ENCODE peak calls at places on chromosomes 5 and 9, in seven cellular contexts. D, W, L, E, M, H and Y are unnamed samples.

GRCh38 chr9:36721846-36722588 is 149.3 kb downstream of the MELK start:
- DNase-seq in D (no peak), W (peak), L (peak), E (no peak), M (no peak), H (no peak), Y (no peak)

GRCh38 chr9:105053209-105053652 is 125.3 kb upstream of the ABCA1 start:
- DNase-seq in D (peak), W (peak), L (peak), E (no peak), M (no peak), H (peak), Y (peak)

GRCh38 chr5:111813520-111813919 is 56.5 kb upstream of the NREP start:
- DNase-seq in D (no peak), W (no peak), L (no peak), E (no peak), M (no peak), H (no peak), Y (no peak)

GRCh38 chr5:68884893-68885292 is 208.9 kb upstream of the SLC30A5 start:
- DNase-seq in D (no peak), W (peak), L (peak), E (no peak), M (no peak), H (no peak), Y (no peak)

GRCh38 chr5:134028496-134028895 is 23.7 kb upstream of the VDAC1 start:
- DNase-seq in D (no peak), W (no peak), L (no peak), E (no peak), M (no peak), H (no peak), Y (no peak)

GRCh38 chr5:171127314-171127713 is 181.7 kb upstream of the TLX3 start:
- DNase-seq in D (no peak), W (no peak), L (peak), E (no peak), M (no peak), H (peak), Y (no peak)

GRCh38 chr5:28284788-28285187 is 1246.4 kb upstream of the CDH9 start:
- DNase-seq in D (no peak), W (no peak), L (no peak), E (no peak), M (no peak), H (no peak), Y (no peak)

GRCh38 chr5:109407913-109408312 is 1.9 kb downstream of the PJA2 start:
- DNase-seq in D (no peak), W (no peak), L (no peak), E (no peak), M (no peak), H (no peak), Y (peak)

GRCh38 chr9:96136992-96137665 is 164.8 kb downstream of the HSD17B3 start:
- DNase-seq in D (no peak), W (peak), L (peak), E (no peak), M (no peak), H (peak), Y (no peak)

GRCh38 chr9:36470891-36471290 is 70.8 kb upstream of the RNF38 start:
- DNase-seq in D (peak), W (peak), L (peak), E (no peak), M (peak), H (peak), Y (no peak)

GRCh38 chr9:132005896-132006295 is 73.8 kb downstream of the MED27 start:
- DNase-seq in D (no peak), W (no peak), L (peak), E (no peak), M (no peak), H (no peak), Y (peak)

GRCh38 chr5:132822650-132823480 is 7.6 kb downstream of the SHROOM1 start:
- DNase-seq in D (no peak), W (peak), L (peak), E (no peak), M (no peak), H (no peak), Y (no peak)

GRCh38 chr9:134293576-134294227 is 32.6 kb upstream of the RXRA start:
- DNase-seq in D (no peak), W (peak), L (no peak), E (no peak), M (no peak), H (no peak), Y (no peak)

GRCh38 chr5:74382864-74383618 is 257.5 kb downstream of the ENC1 start:
- DNase-seq in D (no peak), W (peak), L (peak), E (no peak), M (no peak), H (peak), Y (no peak)

GRCh38 chr9:121876212-121876611 is 216.9 kb downstream of the TTLL11 start:
- DNase-seq in D (no peak), W (no peak), L (no peak), E (no peak), M (no peak), H (peak), Y (no peak)

GRCh38 chr9:134669556-134669955 is 28.0 kb downstream of the COL5A1 start:
- DNase-seq in D (no peak), W (peak), L (no peak), E (no peak), M (no peak), H (no peak), Y (no peak)

GRCh38 chr5:54073735-54074134 is 236.6 kb downstream of the ARL15 start:
- DNase-seq in D (no peak), W (no peak), L (no peak), E (no peak), M (no peak), H (no peak), Y (no peak)

GRCh38 chr9:75891277-75892167 is 1.0 kb downstream of the PCSK5 start:
- DNase-seq in D (peak), W (peak), L (peak), E (no peak), M (no peak), H (no peak), Y (no peak)

GRCh38 chr5:139472410-139473030 is 1.7 kb downstream of the SMIM33 start:
- DNase-seq in D (no peak), W (no peak), L (no peak), E (no peak), M (no peak), H (no peak), Y (no peak)

GRCh38 chr5:74199436-74200210 is 440.9 kb downstream of the ENC1 start:
- DNase-seq in D (no peak), W (peak), L (no peak), E (no peak), M (no peak), H (peak), Y (no peak)

GRCh38 chr5:443239-444151 is 519 bp downstream of the EXOC3 start:
- DNase-seq in D (peak), W (peak), L (no peak), E (no peak), M (no peak), H (no peak), Y (no peak)

GRCh38 chr5:80973027-80973426 is 12.9 kb downstream of the RASGRF2 start:
- DNase-seq in D (no peak), W (no peak), L (no peak), E (no peak), M (no peak), H (no peak), Y (no peak)

GRCh38 chr9:84447305-84447704 is 106.7 kb upstream of the SLC28A3 start:
- DNase-seq in D (no peak), W (no peak), L (no peak), E (no peak), M (no peak), H (no peak), Y (no peak)